ENCODE peak calls at places on chromosome 5, in five cellular contexts. U is activated CD8-positive, alpha-beta T cell treated with anti-CD3 and anti-CD28 coated beads for 36 hours; C is RWPE2; X is foreskin keratinocyte; V is upper lobe of left lung. R is an unnamed sample.

GRCh38 chr5:21219966-21220365 is 1232.0 kb upstream of the CDH18 start:
- ATAC-seq in C (no peak), V (no peak), X (no peak), U (no peak), R (no peak)

GRCh38 chr5:66306844-66307315 is 162.8 kb downstream of the SREK1 start:
- ATAC-seq in U (no peak), C (no peak), V (no peak), X (no peak), R (peak; percentile 45)

GRCh38 chr5:2201011-2201410 is 318.3 kb upstream of the IRX4 start:
- ATAC-seq in U (no peak), C (no peak), V (no peak), X (no peak), R (no peak)

GRCh38 chr5:79236970-79237734 is 1.2 kb downstream of the JMY start:
- ATAC-seq in C (peak; percentile 57), U (peak; percentile 35), V (peak; percentile 54), X (peak; percentile 56), R (peak; percentile 17)

GRCh38 chr5:92760550-92760949 is 820.5 kb downstream of the NR2F1-AS1 start:
- ATAC-seq in X (no peak), U (no peak), C (no peak), V (no peak), R (no peak)

GRCh38 chr5:139275536-139276297 is 17.8 kb upstream of the MATR3 start:
- ATAC-seq in C (peak; percentile 28), X (peak; percentile 60), U (no peak), V (no peak), R (no peak)

GRCh38 chr5:57696906-57697590 is 214.4 kb upstream of the ACTBL2 start:
- ATAC-seq in U (no peak), X (no peak), C (no peak), V (no peak), R (no peak)

GRCh38 chr5:108650997-108651396 is 96.7 kb upstream of the FER start:
- ATAC-seq in X (peak; percentile 95), C (peak; percentile 77), U (no peak), V (no peak), R (no peak)

GRCh38 chr5:140632366-140633080 is 452 bp downstream of the CD14 start:
- ATAC-seq in X (peak; percentile 39), C (peak; percentile 6), V (peak; percentile 82), U (peak; percentile 65), R (peak; percentile 56)

GRCh38 chr5:137199201-137199600 is 299.9 kb downstream of the SPOCK1 start:
- ATAC-seq in C (no peak), U (no peak), X (no peak), V (no peak), R (no peak)

GRCh38 chr5:117893211-117893610 is 1095.1 kb downstream of the DTWD2 start:
- ATAC-seq in U (no peak), C (no peak), V (no peak), X (no peak), R (no peak)

GRCh38 chr5:95739857-95740256 is 8.7 kb downstream of the RHOBTB3 start:
- ATAC-seq in C (no peak), U (no peak), V (no peak), X (no peak), R (no peak)

GRCh38 chr5:57174128-57174849 is 430 bp downstream of the GPBP1 start:
- ATAC-seq in U (peak; percentile 2), V (peak; percentile 2), X (peak; percentile 2), C (peak; percentile 4), R (peak; percentile 4)

GRCh38 chr5:137935694-137936093 is 46.4 kb downstream of the PKD2L2 start:
- ATAC-seq in X (no peak), U (no peak), V (no peak), C (no peak), R (no peak)

GRCh38 chr5:78793907-78794687 is 145.5 kb upstream of the LHFPL2 start:
- ATAC-seq in C (no peak), X (no peak), U (no peak), V (no peak), R (no peak)

GRCh38 chr5:42930934-42931333 is 109.2 kb downstream of the ANXA2R start:
- ATAC-seq in U (peak; percentile 39), C (peak; percentile 85), X (peak; percentile 91), V (no peak), R (no peak)

GRCh38 chr5:169778622-169779596 is 141.8 kb downstream of the DOCK2 start:
- ATAC-seq in V (no peak), C (no peak), U (peak; percentile 60), X (no peak), R (no peak)

GRCh38 chr5:56705217-56705616 is 110.1 kb upstream of the MAP3K1 start:
- ATAC-seq in X (no peak), C (no peak), U (no peak), V (no peak), R (no peak)

GRCh38 chr5:7393921-7394799 is 1.8 kb upstream of the ADCY2 start:
- ATAC-seq in V (peak; percentile 30), U (no peak), C (peak; percentile 8), X (no peak), R (no peak)

GRCh38 chr5:115835481-115835880 is 5.9 kb downstream of the ATG12 start:
- ATAC-seq in U (no peak), V (no peak), X (no peak), C (no peak), R (no peak)

GRCh38 chr5:72138943-72139467 is 31.7 kb downstream of the MAP1B start:
- ATAC-seq in U (peak; percentile 94), V (no peak), X (peak; percentile 93), C (peak; percentile 82), R (no peak)

GRCh38 chr5:136036991-136037705 is 8.4 kb downstream of the TGFBI start:
- ATAC-seq in U (peak; percentile 90), X (peak; percentile 77), C (peak; percentile 1), V (no peak), R (peak; percentile 52)

GRCh38 chr5:1431021-1431811 is 14.0 kb downstream of the SLC6A3 start:
- ATAC-seq in V (peak; percentile 63), C (peak; percentile 10), U (no peak), X (no peak), R (peak; percentile 25)

GRCh38 chr5:68962632-68963484 is 131.0 kb upstream of the SLC30A5 start:
- ATAC-seq in U (no peak), X (peak; percentile 47), C (peak; percentile 83), V (no peak), R (peak; percentile 88)

GRCh38 chr5:172731286-172732073 is 39.5 kb downstream of the DUSP1 start:
- ATAC-seq in C (peak; percentile 43), U (no peak), V (no peak), X (peak; percentile 37), R (no peak)

GRCh38 chr5:131944700-131945550 is 538 bp downstream of the MEIKIN start:
- ATAC-seq in C (no peak), X (no peak), V (no peak), U (no peak), R (no peak)

GRCh38 chr5:17000296-17000939 is 64.3 kb upstream of the MYO10 start:
- ATAC-seq in X (peak; percentile 98), V (no peak), C (peak; percentile 99), U (no peak), R (no peak)

GRCh38 chr5:157828031-157828948 is 30.7 kb downstream of the CLINT1 start:
- ATAC-seq in V (no peak), C (peak; percentile 19), X (peak; percentile 10), U (peak; percentile 37), R (peak; percentile 36)

GRCh38 chr5:159353661-159354252 is 23.5 kb upstream of the IL12B start:
- ATAC-seq in C (no peak), U (no peak), X (peak; percentile 53), V (no peak), R (no peak)

GRCh38 chr5:133307275-133307674 is 255.5 kb downstream of the HSPA4 start:
- ATAC-seq in C (no peak), V (no peak), X (no peak), U (no peak), R (no peak)

GRCh38 chr5:10552183-10553143 is 11.4 kb upstream of the ANKRD33B start:
- ATAC-seq in X (peak; percentile 5), U (peak; percentile 62), C (no peak), V (peak; percentile 27), R (no peak)

GRCh38 chr5:103120607-103121200 is 603 bp downstream of the PPIP5K2 start:
- ATAC-seq in U (no peak), X (peak; percentile 1), V (no peak), C (peak; percentile 0), R (no peak)

DNA sequence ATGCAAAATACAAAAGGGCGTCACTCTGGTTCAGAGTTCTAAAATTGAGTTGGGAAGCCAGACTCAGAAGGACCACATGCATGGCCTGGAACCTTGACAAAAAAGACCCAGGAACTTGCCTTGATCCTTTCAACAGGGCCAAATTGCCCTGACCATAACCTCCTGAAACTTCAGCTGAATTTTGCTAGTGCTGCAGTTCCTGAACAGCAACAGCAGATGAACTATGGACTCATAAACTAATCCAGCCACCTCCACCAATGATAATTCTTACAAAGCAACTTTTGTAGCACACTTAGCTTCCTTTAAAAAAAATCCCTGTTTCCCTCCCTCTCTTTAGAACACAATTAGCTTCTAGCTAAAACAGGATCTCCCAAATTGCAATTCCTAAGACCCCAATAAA is 155.9 kb downstream of the MAT2B start:
- ATAC-seq in V (no peak), C (no peak), U (no peak), X (no peak), R (no peak)
- TF ChIP-seq CTCF in V (no peak), C (no peak), U (no peak), X (no peak), R (no peak)

GRCh38 chr5:81486711-81487110 is 92.8 kb upstream of the ACOT12 start:
- ATAC-seq in V (no peak), X (no peak), U (no peak), C (no peak), R (no peak)
- TF ChIP-seq CTCF in V (no peak), X (no peak), U (no peak), C (no peak), R (no peak)

DNA sequence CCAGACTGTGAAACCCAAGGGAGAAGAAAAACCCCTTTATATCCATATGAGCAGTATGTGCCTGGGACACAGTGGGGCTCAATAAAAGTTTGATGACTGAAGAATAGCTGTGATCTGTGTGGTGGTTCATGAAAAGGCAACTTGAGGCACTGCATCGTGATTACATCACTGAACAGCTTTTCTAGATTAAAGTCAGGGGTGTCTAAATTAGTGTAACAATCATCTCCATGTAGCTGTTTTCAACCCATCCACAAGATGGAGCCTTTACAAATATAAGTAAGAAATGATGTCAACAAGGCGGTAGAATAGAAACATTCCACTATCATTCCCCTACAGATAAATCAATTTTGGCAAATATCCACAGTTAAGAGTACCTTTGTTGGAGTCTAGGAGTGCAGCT is 55.5 kb downstream of the PRRC1 start:
- ATAC-seq in C (no peak), V (no peak), X (no peak), U (no peak), R (no peak)
- TF ChIP-seq CTCF in C (peak; percentile 35), V (no peak), X (peak; percentile 52), U (no peak), R (peak; percentile 27)

DNA sequence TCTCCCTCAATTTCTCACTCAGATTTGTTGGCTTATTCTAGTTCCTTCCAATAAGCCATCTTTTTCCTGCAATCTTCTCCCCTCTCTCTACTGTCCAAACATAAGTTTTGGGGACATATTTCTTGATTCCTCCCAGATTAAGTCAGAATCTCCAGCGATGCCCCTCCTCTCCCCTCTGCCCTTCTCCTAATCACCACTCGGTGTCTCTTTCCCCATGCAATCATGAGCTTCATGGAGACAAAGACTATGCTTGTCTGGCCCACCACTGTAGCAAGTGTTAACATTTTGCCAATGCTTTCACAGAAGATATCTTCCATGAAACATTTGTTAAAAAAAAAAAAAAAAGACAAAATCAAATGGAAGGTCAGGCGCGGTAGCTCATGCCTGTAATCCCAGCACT is 42.4 kb downstream of the PDE6A start:
- ATAC-seq in U (no peak), X (no peak), C (peak; percentile 62), V (no peak), R (no peak)
- TF ChIP-seq CTCF in U (no peak), X (peak; percentile 41), C (peak; percentile 51), V (no peak), R (no peak)